ENCODE peak calls at places on chromosomes 11 and 22, in seven cellular contexts. N is CD8-positive, alpha-beta T cell; Y is cardiac muscle cell; S is brain microvascular endothelial cell; J is BE2C; L is A549; O is H7. T is an unnamed sample.

GRCh38 chr22:19843107-19843856 is 11.4 kb downstream of the GNB1L start:
- DNase-seq in S (no peak), N (no peak), L (no peak), Y (peak; percentile 36), O (peak; percentile 44), J (no peak), T (no peak)

GRCh38 chr11:5289696-5290095 is 12.1 kb downstream of the OR51B4 start:
- DNase-seq in S (no peak), Y (no peak), O (no peak), J (no peak), L (no peak), N (no peak), T (no peak)

GRCh38 chr22:22578702-22579424 is 19.8 kb upstream of the PRAME start:
- DNase-seq in Y (no peak), L (peak; percentile 4), N (no peak), J (peak; percentile 50), S (peak; percentile 70), O (no peak), T (no peak)

GRCh38 chr11:2789791-2790580 is 90.2 kb upstream of the KCNQ1OT1 start:
- DNase-seq in L (no peak), S (no peak), N (peak; percentile 37), O (peak; percentile 22), Y (no peak), J (no peak), T (no peak)

GRCh38 chr22:19765477-19766234 is 5.1 kb downstream of the TBX1 start:
- DNase-seq in N (no peak), O (peak; percentile 87), S (no peak), L (no peak), J (no peak), Y (no peak), T (no peak)

GRCh38 chr22:29787371-29787980 is 20.3 kb downstream of the UQCR10 start:
- DNase-seq in O (peak; percentile 43), Y (no peak), S (no peak), L (no peak), J (no peak), N (no peak), T (no peak)

GRCh38 chr11:83156150-83156995 is 558 bp upstream of the PCF11 start:
- DNase-seq in L (peak; percentile 100), J (peak; percentile 99), N (peak; percentile 97), S (no peak), O (peak; percentile 91), Y (peak; percentile 100), T (peak; percentile 97)

GRCh38 chr11:129295746-129296145 is 79.9 kb upstream of the BARX2 start:
- DNase-seq in S (peak; percentile 73), N (no peak), Y (no peak), J (no peak), O (no peak), L (no peak), T (no peak)

GRCh38 chr22:40857309-40857851 is 432 bp downstream of the XPNPEP3 start:
- DNase-seq in O (no peak), Y (no peak), N (no peak), S (no peak), J (no peak), L (no peak), T (no peak)

GRCh38 chr11:22920939-22921565 is 60.8 kb upstream of the CCDC179 start:
- DNase-seq in L (peak; percentile 55), Y (peak; percentile 60), S (peak; percentile 70), O (peak; percentile 5), N (no peak), J (peak; percentile 29), T (no peak)

GRCh38 chr22:22788460-22789037 is 99.1 kb upstream of the IGLL5 start:
- DNase-seq in N (no peak), J (no peak), Y (no peak), S (no peak), O (no peak), L (no peak), T (no peak)

GRCh38 chr22:45534339-45535192 is 31.9 kb downstream of the FBLN1 start:
- DNase-seq in N (no peak), O (no peak), Y (no peak), L (no peak), J (no peak), S (no peak), T (no peak)

GRCh38 chr22:37566903-37567798 is 6.9 kb downstream of the CDC42EP1 start:
- DNase-seq in J (peak; percentile 87), S (no peak), N (peak; percentile 97), O (peak; percentile 97), L (peak; percentile 68), Y (peak; percentile 85), T (no peak)

GRCh38 chr22:17199131-17199731 is 20.0 kb downstream of the ADA2 start:
- DNase-seq in O (no peak), L (no peak), S (no peak), Y (no peak), J (peak; percentile 20), N (no peak), T (no peak)

GRCh38 chr22:17194213-17194612 is 25.0 kb downstream of the ADA2 start:
- DNase-seq in Y (no peak), O (peak; percentile 69), N (no peak), J (no peak), S (no peak), L (no peak), T (no peak)

GRCh38 chr22:17201285-17201945 is 17.8 kb downstream of the ADA2 start:
- DNase-seq in L (peak; percentile 16), Y (peak; percentile 25), O (no peak), S (no peak), N (no peak), J (no peak), T (no peak)

DNA sequence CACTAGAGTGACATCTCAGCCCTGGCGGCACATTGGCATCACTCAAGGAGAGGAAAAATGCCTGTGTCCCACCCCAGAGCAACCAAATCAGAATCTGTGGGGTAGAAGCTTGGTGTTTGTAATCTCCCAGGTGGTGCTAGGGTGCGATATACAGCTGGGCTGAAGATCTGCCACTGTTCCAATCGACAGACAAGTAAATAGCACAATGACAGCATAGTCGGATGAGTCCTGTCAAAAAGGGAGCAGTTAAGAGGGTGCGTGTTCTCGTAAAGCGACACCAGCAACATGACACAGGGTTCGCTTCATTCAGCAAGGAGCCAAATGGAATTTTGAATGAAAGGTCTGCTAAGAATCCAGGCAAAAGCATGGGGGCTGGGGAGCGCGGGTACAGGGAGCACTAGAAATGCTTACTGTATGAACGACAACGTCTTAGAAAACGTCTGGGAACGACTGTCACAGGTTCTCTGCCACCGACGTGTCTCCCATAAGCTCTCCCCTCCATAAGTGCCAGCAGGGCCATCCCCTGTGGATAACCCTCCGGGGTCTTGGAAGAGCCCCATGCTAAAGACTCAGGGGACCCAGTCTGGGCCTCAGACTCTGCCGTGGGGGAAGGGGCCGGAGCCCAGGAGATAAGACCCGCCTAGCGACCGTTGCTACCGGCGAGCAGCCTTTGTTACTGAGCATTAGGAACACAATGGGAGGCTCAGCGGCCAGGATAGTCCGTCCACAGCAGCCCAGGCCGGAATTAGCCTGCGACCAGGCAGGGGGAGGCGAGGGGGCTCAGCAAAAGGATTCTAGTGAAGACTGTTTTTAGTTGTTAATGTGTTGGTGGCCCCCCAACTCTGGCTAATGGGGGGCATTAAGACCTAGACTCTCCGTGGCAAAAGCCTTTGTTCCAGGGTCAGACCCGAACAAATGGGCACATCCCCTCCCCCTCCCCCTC is 20.8 kb downstream of the ADA2 start:
- DNase-seq in O (peak; percentile 94), Y (peak; percentile 60), S (no peak), N (no peak), L (no peak), J (no peak), T (no peak)
- H3K4me3 ChIP-seq in O (peak overlapping the region; percentile 50), Y (no peak overlapping the region), S (no peak overlapping the region), N (no peak overlapping the region), L (no peak overlapping the region), J (no peak overlapping the region), T (peak overlapping the region; percentile 47)

GRCh38 chr11:111913031-111913861 is 712 bp downstream of the HSPB2 start:
- DNase-seq in J (no peak), L (no peak), O (no peak), S (no peak), Y (no peak), N (no peak), T (no peak)
- H3K4me3 ChIP-seq in J (no peak overlapping the region), L (no peak overlapping the region), O (no peak overlapping the region), S (no peak overlapping the region), Y (no peak overlapping the region), N (no peak overlapping the region), T (peak overlapping the region; percentile 54)

GRCh38 chr11:118622376-118623290 is 15.2 kb downstream of the PHLDB1 start:
- DNase-seq in N (no peak), J (peak; percentile 88), S (peak; percentile 58), L (peak; percentile 74), Y (peak; percentile 55), O (no peak), T (no peak)

GRCh38 chr11:118625036-118625690 is 17.7 kb downstream of the PHLDB1 start:
- DNase-seq in O (no peak), N (no peak), L (no peak), S (no peak), J (no peak), Y (no peak), T (no peak)

GRCh38 chr11:118621071-118621815 is 13.8 kb downstream of the PHLDB1 start:
- DNase-seq in S (peak; percentile 90), N (no peak), Y (peak; percentile 92), J (peak; percentile 94), O (peak; percentile 97), L (no peak), T (no peak)

GRCh38 chr11:118621898-118622375 is 14.5 kb downstream of the PHLDB1 start:
- DNase-seq in O (no peak), S (no peak), N (no peak), J (no peak), Y (no peak), L (no peak), T (no peak)

GRCh38 chr11:118623291-118623655 is 15.9 kb downstream of the PHLDB1 start:
- DNase-seq in N (no peak), L (peak; percentile 32), O (no peak), S (no peak), Y (peak; percentile 49), J (peak; percentile 88), T (no peak)
- H3K4me3 ChIP-seq in N (no peak overlapping the region), L (no peak overlapping the region), O (no peak overlapping the region), S (peak overlapping the region; percentile 76), Y (no peak overlapping the region), J (peak overlapping the region; percentile 94), T (no peak overlapping the region)

DNA sequence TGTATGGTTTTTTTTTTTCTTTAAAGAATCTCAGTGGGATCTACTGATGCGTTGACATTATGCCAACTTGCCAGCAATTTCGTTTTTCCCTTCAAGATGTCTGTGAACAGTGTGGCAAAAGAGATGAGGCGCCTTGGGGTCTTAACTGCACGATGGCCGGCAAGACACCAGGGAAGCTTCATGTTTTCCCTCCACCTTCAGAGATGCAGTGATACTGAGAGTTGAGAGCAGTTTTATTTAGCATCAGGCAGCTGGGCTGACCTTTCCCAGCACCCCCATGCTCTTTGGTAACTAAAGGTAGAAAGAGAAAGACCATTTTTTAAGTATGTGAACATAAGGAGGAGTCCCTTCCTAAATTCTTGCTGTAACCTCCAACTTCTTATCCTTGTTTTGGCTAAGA is 11.7 kb upstream of the GRIK4 start:
- DNase-seq in L (no peak), J (no peak), S (no peak), Y (no peak), O (no peak), N (no peak), T (no peak)
- H3K4me3 ChIP-seq in L (no peak overlapping the region), J (no peak overlapping the region), S (no peak overlapping the region), Y (no peak overlapping the region), O (no peak overlapping the region), N (no peak overlapping the region), T (no peak overlapping the region)

GRCh38 chr11:118907051-118907748 is 18.5 kb downstream of the BCL9L start:
- DNase-seq in J (peak; percentile 86), Y (peak; percentile 84), O (peak; percentile 92), N (peak; percentile 94), L (peak; percentile 82), S (no peak), T (no peak)
- H3K4me3 ChIP-seq in J (peak overlapping the region; percentile 41), Y (no peak overlapping the region), O (no peak overlapping the region), N (no peak overlapping the region), L (peak overlapping the region; percentile 52), S (no peak overlapping the region), T (no peak overlapping the region)